ENCODE peak calls at places on chromosomes 1 and 21, in eight cellular contexts. V is brain microvascular endothelial cell, N is 8988T, F is astrocyte of the hippocampus, M is epithelial cell of proximal tubule, Z is cardiac septum, C is ascending aorta, T is HS-5. K is an unnamed sample.

GRCh38 chr21:8992731-8993174 is 1528.6 kb upstream of the TPTE start:
- DNase-seq in V (no peak), N (no peak), F (no peak), M (no peak), Z (no peak), C (peak; percentile 62), T (no peak), K (no peak)

GRCh38 chr1:158003409-158003805 is 10.0 kb downstream of the KIRREL1 start:
- DNase-seq in V (no peak), N (no peak), F (peak; percentile 69), M (no peak), Z (no peak), C (no peak), T (no peak), K (no peak)

GRCh38 chr1:211329764-211330201 is 3.1 kb downstream of the TRAF5 start:
- DNase-seq in V (no peak), N (no peak), F (no peak), M (no peak), Z (no peak), C (no peak), T (no peak), K (peak; percentile 40)

GRCh38 chr1:113027008-113027407 is 46.0 kb upstream of the LRIG2 start:
- DNase-seq in V (no peak), N (no peak), F (no peak), M (no peak), Z (no peak), C (no peak), T (no peak), K (no peak)

GRCh38 chr1:25785321-25786067 is 14.5 kb upstream of the SELENON start:
- DNase-seq in V (no peak), N (no peak), F (no peak), M (no peak), Z (no peak), C (no peak), T (no peak), K (no peak)

GRCh38 chr21:46226920-46227599 is 1.5 kb downstream of the LSS start:
- DNase-seq in V (peak; percentile 16), N (no peak), F (peak; percentile 40), M (peak; percentile 16), Z (no peak), C (no peak), T (peak; percentile 31), K (no peak)

GRCh38 chr1:214031267-214031650 is 43.5 kb downstream of the PROX1 start:
- DNase-seq in V (no peak), N (no peak), F (no peak), M (no peak), Z (no peak), C (no peak), T (no peak), K (no peak)

GRCh38 chr1:2555634-2556276 is 416 bp upstream of the TNFRSF14 start:
- DNase-seq in V (no peak), N (no peak), F (no peak), M (no peak), Z (peak; percentile 90), C (peak; percentile 90), T (peak; percentile 3), K (no peak)

GRCh38 chr1:80657048-80657653 is 1143.6 kb upstream of the ADGRL2 start:
- DNase-seq in V (no peak), N (no peak), F (no peak), M (peak; percentile 46), Z (no peak), C (no peak), T (no peak), K (no peak)

GRCh38 chr1:71027991-71028390 is 19.6 kb downstream of the PTGER3 start:
- DNase-seq in V (no peak), N (no peak), F (no peak), M (no peak), Z (no peak), C (no peak), T (no peak), K (no peak)

GRCh38 chr1:20421441-20421840 is 64.6 kb downstream of the CAMK2N1 start:
- DNase-seq in V (no peak), N (no peak), F (no peak), M (no peak), Z (no peak), C (no peak), T (no peak), K (no peak)

GRCh38 chr1:205843031-205843859 is 6.7 kb downstream of the PM20D1 start:
- DNase-seq in V (no peak), N (no peak), F (no peak), M (no peak), Z (no peak), C (no peak), T (no peak), K (no peak)

GRCh38 chr1:162019006-162019405 is 4.7 kb downstream of the OLFML2B start:
- DNase-seq in V (peak; percentile 80), N (no peak), F (peak; percentile 81), M (peak; percentile 97), Z (no peak), C (no peak), T (no peak), K (no peak)

GRCh38 chr1:6587261-6588005 is 7.6 kb downstream of the ZBTB48 start:
- DNase-seq in V (no peak), N (no peak), F (peak; percentile 60), M (no peak), Z (peak; percentile 89), C (no peak), T (no peak), K (no peak)

K was measured in T47D.